ENCODE peak calls at places on chromosomes 5 and 9, in eight cellular contexts. N, Z, Q, F, P, A, T and I are unnamed samples.

GRCh38 chr9:130172858-130173461 is 756 bp downstream of the NCS1 start:
- DNase-seq in N (no peak), Z (peak; percentile 57), Q (no peak), F (no peak), P (no peak), A (peak; percentile 81), T (peak; percentile 87), I (no peak)

GRCh38 chr9:99307846-99308245 is 85.8 kb downstream of the SEC61B start:
- DNase-seq in N (no peak), Z (no peak), Q (peak; percentile 74), F (no peak), P (no peak), A (no peak), T (no peak), I (no peak)

GRCh38 chr5:14915291-14915976 is 43.9 kb upstream of the ANKH start:
- DNase-seq in N (no peak), Z (no peak), Q (no peak), F (peak; percentile 76), P (no peak), A (no peak), T (no peak), I (no peak)

GRCh38 chr5:107735558-107735957 is 64.8 kb upstream of the EFNA5 start:
- DNase-seq in N (no peak), Z (no peak), Q (no peak), F (no peak), P (no peak), A (no peak), T (no peak), I (no peak)

GRCh38 chr5:30804739-30805313 is 388.7 kb upstream of the CDH6 start:
- DNase-seq in N (no peak), Z (no peak), Q (no peak), F (no peak), P (no peak), A (no peak), T (no peak), I (no peak)

GRCh38 chr5:122312670-122312988 is 592 bp downstream of the SNCAIP start:
- DNase-seq in N (peak; percentile 63), Z (peak; percentile 46), Q (no peak), F (no peak), P (no peak), A (no peak), T (peak; percentile 65), I (no peak)

GRCh38 chr9:110559869-110560268 is 19.7 kb downstream of the SVEP1 start:
- DNase-seq in N (no peak), Z (no peak), Q (no peak), F (no peak), P (no peak), A (no peak), T (no peak), I (no peak)

GRCh38 chr5:150778103-150778516 is 447 bp upstream of the SMIM3 start:
- DNase-seq in N (no peak), Z (peak; percentile 29), Q (no peak), F (no peak), P (no peak), A (no peak), T (no peak), I (no peak)

GRCh38 chr5:142782976-142783539 is 12.9 kb downstream of the ARHGAP26 start:
- DNase-seq in N (no peak), Z (peak; percentile 72), Q (no peak), F (no peak), P (no peak), A (peak; percentile 81), T (no peak), I (peak; percentile 35)

GRCh38 chr9:114026335-114026734 is 51.8 kb downstream of the AMBP start:
- DNase-seq in N (peak; percentile 26), Z (no peak), Q (peak; percentile 57), F (no peak), P (no peak), A (peak; percentile 27), T (no peak), I (no peak)

GRCh38 chr9:114027159-114027895 is 50.8 kb downstream of the AMBP start:
- DNase-seq in N (peak; percentile 49), Z (no peak), Q (peak; percentile 90), F (no peak), P (no peak), A (peak; percentile 35), T (no peak), I (no peak)

GRCh38 chr9:114025196-114025753 is 52.8 kb downstream of the AMBP start:
- DNase-seq in N (no peak), Z (no peak), Q (peak; percentile 34), F (no peak), P (no peak), A (no peak), T (no peak), I (no peak)

GRCh38 chr9:114023961-114024360 is 54.1 kb downstream of the AMBP start:
- DNase-seq in N (no peak), Z (no peak), Q (no peak), F (no peak), P (no peak), A (no peak), T (no peak), I (no peak)

GRCh38 chr9:114025760-114026159 is 52.3 kb downstream of the AMBP start:
- DNase-seq in N (peak; percentile 20), Z (no peak), Q (no peak), F (no peak), P (no peak), A (no peak), T (no peak), I (no peak)
- TF ChIP-seq EP300 in N (no peak), Z (no peak), Q (no peak), F (no peak), P (no peak), A (no peak), T (no peak), I (no peak)

GRCh38 chr9:14309403-14309802 is 4.5 kb downstream of the NFIB start:
- DNase-seq in N (no peak), Z (no peak), Q (no peak), F (no peak), P (peak; percentile 23), A (no peak), T (no peak), I (no peak)
- H3K27ac ChIP-seq in N (peak overlapping the region; percentile 25), Z (no peak overlapping the region), Q (no peak overlapping the region), F (no peak overlapping the region), P (peak overlapping the region; percentile 94), A (no peak overlapping the region), T (peak overlapping the region; percentile 36), I (no peak overlapping the region)

GRCh38 chr9:133892193-133892920 is 99.8 kb downstream of the VAV2 start:
- DNase-seq in N (no peak), Z (no peak), Q (no peak), F (peak; percentile 99), P (no peak), A (no peak), T (no peak), I (no peak)
- TF ChIP-seq EP300 in N (no peak), Z (no peak), Q (no peak), F (peak; percentile 91), P (no peak), A (no peak), T (no peak), I (no peak)

DNA sequence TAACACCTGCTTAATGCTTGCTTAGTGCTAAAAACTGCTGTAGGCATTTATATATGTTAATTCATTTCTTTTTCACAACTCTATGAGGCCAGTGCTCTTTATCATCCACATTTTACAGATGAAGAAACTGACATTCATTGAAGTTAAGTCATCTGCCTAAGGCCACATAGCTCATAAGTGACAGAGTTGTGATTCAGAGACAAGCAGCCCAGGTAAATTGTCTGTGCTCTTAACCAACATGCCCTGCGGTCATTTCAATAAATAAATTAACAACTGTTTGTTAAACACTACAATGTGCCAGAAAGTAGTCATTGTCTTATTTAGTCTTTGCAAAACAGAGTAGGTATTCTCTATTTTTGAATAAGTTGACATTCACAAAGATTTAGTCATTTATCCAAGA is 1354.4 kb upstream of the C9orf72 start:
- DNase-seq in N (no peak), Z (no peak), Q (no peak), F (no peak), P (peak; percentile 50), A (no peak), T (no peak), I (no peak)
- H3K27ac ChIP-seq in N (no peak overlapping the region), Z (no peak overlapping the region), Q (no peak overlapping the region), F (no peak overlapping the region), P (no peak overlapping the region), A (no peak overlapping the region), T (no peak overlapping the region), I (no peak overlapping the region)

DNA sequence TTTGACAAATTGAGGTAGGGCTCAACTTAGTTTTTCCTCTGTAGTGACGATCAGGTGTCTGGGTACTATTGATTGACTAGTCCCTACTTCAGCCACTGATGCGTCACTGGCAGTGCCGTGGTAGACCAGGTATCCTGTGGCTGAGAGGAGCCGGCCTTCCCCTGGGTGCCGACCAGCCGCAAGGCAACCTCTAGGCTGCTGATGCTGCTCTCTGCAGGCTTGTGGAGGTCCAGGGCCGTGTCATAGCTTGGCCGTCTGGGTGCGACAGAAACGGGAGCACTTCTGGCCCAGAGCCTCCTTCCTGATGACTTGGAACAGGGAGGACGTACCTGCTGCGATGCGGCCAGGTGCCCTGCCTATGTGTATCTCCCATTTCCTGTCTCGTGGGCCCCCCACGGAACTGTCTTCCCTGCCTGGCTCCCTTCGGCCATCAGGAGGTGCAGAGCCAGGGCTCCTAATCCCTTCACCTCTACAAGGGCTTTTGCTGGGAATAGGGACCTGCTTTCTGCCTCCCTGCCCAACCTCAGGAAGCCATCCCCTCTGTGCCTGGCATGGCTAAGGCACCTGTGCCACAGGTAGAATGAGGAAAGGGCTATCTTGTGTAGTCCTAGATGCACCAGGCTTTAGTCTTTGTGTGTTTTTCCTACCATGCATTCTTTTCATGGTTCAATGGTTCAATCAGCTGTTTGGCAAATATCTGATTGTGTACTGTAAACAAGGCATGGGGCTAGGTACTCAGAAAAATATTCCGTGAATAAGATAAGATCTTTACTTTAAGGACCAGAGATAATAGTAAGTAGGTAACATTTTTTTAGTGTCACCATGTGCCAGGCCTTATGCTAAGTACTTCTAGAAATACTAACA is 44.6 kb downstream of the MVB12B start:
- DNase-seq in N (no peak), Z (no peak), Q (no peak), F (peak; percentile 72), P (no peak), A (no peak), T (peak; percentile 39), I (no peak)
- TF ChIP-seq EP300 in N (no peak), Z (no peak), Q (no peak), F (no peak), P (no peak), A (no peak), T (no peak), I (no peak)

DNA sequence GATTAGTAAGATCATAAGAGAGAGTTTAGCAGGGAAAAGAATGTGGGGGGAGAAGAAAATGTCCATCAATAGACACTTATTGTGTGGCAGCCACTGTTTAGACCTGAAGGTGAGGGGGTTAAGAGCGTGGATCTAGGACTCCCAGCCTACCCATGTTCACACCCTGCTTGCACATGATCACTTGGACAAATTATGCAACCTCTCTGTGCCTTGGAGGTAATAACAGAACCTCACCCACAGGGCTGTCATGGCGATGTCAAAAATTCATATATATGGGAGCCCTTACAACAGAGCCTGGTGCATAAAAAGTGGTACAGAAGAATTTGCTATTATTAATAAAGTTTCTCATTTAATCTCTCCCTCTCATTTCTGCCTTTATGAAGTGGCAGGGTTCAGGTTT is 86.0 kb upstream of the EQTN start:
- DNase-seq in N (no peak), Z (no peak), Q (no peak), F (no peak), P (no peak), A (no peak), T (no peak), I (no peak)
- H3K27ac ChIP-seq in N (no peak overlapping the region), Z (no peak overlapping the region), Q (no peak overlapping the region), F (no peak overlapping the region), P (no peak overlapping the region), A (no peak overlapping the region), T (no peak overlapping the region), I (no peak overlapping the region)

GRCh38 chr5:139863855-139864558 is 68.4 kb downstream of the PSD2 start:
- DNase-seq in N (no peak), Z (peak; percentile 81), Q (no peak), F (peak; percentile 28), P (peak; percentile 49), A (peak; percentile 83), T (peak; percentile 34), I (peak; percentile 64)
- TF ChIP-seq EP300 in N (no peak), Z (no peak), Q (no peak), F (no peak), P (no peak), A (no peak), T (no peak), I (no peak)